ENCODE peak calls at places on chromosomes 12 and 14, in ten cellular contexts. G is PC-3; U is keratinocyte; A is neural crest cell; O is activated CD8-positive, alpha-beta T cell treated with anti-CD3 and anti-CD28 coated beads for 36 hours; T is lower leg skin; V is AG04450; P is Calu3; J is fibroblast of mammary gland; X is GM10248. M is an unnamed sample.

GRCh38 chr14:26872930-26873470 is 275.2 kb upstream of the NOVA1 start:
- DNase-seq in J (no peak), G (no peak), O (no peak), U (no peak), A (no peak), T (no peak), X (no peak), P (no peak), V (no peak), M (no peak)

GRCh38 chr14:23061995-23062394 is 4.7 kb upstream of the CDH24 start:
- DNase-seq in U (no peak), V (peak; percentile 86), P (peak; percentile 85), A (no peak), T (peak; percentile 74), O (no peak), G (peak; percentile 96), J (peak; percentile 94), X (no peak), M (no peak)

GRCh38 chr12:1435044-1435443 is 159.3 kb downstream of the FBXL14 start:
- DNase-seq in X (no peak), O (no peak), T (no peak), V (no peak), A (no peak), P (no peak), U (no peak), J (no peak), G (no peak), M (no peak)

GRCh38 chr12:124481257-124481750 is 86.1 kb downstream of the NCOR2 start:
- DNase-seq in V (no peak), J (no peak), T (no peak), U (no peak), P (no peak), A (no peak), O (no peak), X (no peak), G (peak; percentile 21), M (no peak)

GRCh38 chr12:104011265-104011664 is 38.7 kb downstream of the GLT8D2 start:
- DNase-seq in T (no peak), V (peak; percentile 74), U (no peak), P (peak; percentile 11), J (peak; percentile 95), O (no peak), A (no peak), G (peak; percentile 92), X (no peak), M (no peak)

GRCh38 chr12:54937929-54938328 is 46.6 kb downstream of the TESPA1 start:
- DNase-seq in A (no peak), U (no peak), T (no peak), V (no peak), J (no peak), P (no peak), G (no peak), O (no peak), X (no peak), M (no peak)

GRCh38 chr12:108594-108993 is 42.0 kb downstream of the IQSEC3 start:
- DNase-seq in V (no peak), U (no peak), X (no peak), P (peak; percentile 19), A (no peak), T (no peak), G (no peak), J (no peak), O (no peak), M (no peak)

GRCh38 chr14:104826858-104827172 is 25.9 kb downstream of the ZBTB42 start:
- DNase-seq in G (no peak), T (no peak), P (no peak), O (no peak), V (no peak), X (no peak), U (no peak), J (no peak), A (no peak), M (no peak)

GRCh38 chr12:63400746-63401145 is 249.7 kb upstream of the AVPR1A start:
- DNase-seq in J (no peak), P (peak; percentile 61), X (no peak), O (no peak), T (no peak), G (peak; percentile 86), A (no peak), V (no peak), U (no peak), M (no peak)

GRCh38 chr14:99576304-99576703 is 27.7 kb downstream of the CCDC85C start:
- DNase-seq in J (no peak), U (peak; percentile 36), P (no peak), X (no peak), G (peak; percentile 40), A (no peak), T (no peak), O (no peak), V (no peak), M (no peak)

GRCh38 chr14:60101801-60102200 is 10.1 kb downstream of the PCNX4 start:
- DNase-seq in T (no peak), J (peak; percentile 42), G (no peak), V (no peak), U (no peak), P (no peak), A (no peak), O (no peak), X (no peak), M (no peak)

GRCh38 chr12:128827724-128828123 is 4.0 kb upstream of the SLC15A4 start:
- DNase-seq in G (no peak), X (no peak), T (no peak), U (no peak), P (no peak), A (no peak), J (no peak), O (no peak), V (no peak), M (no peak)

GRCh38 chr12:27083861-27084271 is 1.5 kb upstream of the C12orf71 start:
- DNase-seq in V (peak; percentile 26), T (no peak), X (no peak), P (no peak), G (no peak), J (peak; percentile 59), A (peak; percentile 17), O (no peak), U (no peak), M (no peak)

GRCh38 chr14:105488781-105489606 is 2.1 kb upstream of the TEDC1 start:
- DNase-seq in O (peak; percentile 22), J (no peak), X (no peak), T (peak; percentile 42), U (no peak), A (no peak), V (no peak), G (no peak), P (no peak), M (no peak)

GRCh38 chr14:32244404-32244803 is 41.3 kb upstream of the RNU6-8 start:
- DNase-seq in U (no peak), O (no peak), J (no peak), X (no peak), A (no peak), T (no peak), P (no peak), G (peak; percentile 44), V (no peak), M (no peak)
- TF ChIP-seq CTCF in U (peak; percentile 3), O (no peak), J (peak; percentile 30), X (peak; percentile 28), A (no peak), T (no peak), P (no peak), G (peak; percentile 51), V (peak; percentile 14), M (no peak)

GRCh38 chr14:77058785-77059184 is 30.3 kb upstream of the IRF2BPL start:
- DNase-seq in T (no peak), O (no peak), U (no peak), G (no peak), P (no peak), X (no peak), J (no peak), A (no peak), V (no peak), M (no peak)

GRCh38 chr14:77058082-77058481 is 29.6 kb upstream of the IRF2BPL start:
- DNase-seq in G (no peak), V (no peak), A (no peak), O (no peak), T (no peak), J (no peak), U (no peak), P (no peak), X (no peak), M (no peak)

GRCh38 chr14:77062261-77062660 is 33.8 kb upstream of the IRF2BPL start:
- DNase-seq in J (no peak), A (no peak), X (no peak), O (no peak), G (no peak), U (no peak), P (no peak), V (no peak), T (no peak), M (no peak)

GRCh38 chr14:77061630-77062029 is 33.1 kb upstream of the IRF2BPL start:
- DNase-seq in O (no peak), G (no peak), T (no peak), V (no peak), X (no peak), P (no peak), A (no peak), J (no peak), U (no peak), M (no peak)

DNA sequence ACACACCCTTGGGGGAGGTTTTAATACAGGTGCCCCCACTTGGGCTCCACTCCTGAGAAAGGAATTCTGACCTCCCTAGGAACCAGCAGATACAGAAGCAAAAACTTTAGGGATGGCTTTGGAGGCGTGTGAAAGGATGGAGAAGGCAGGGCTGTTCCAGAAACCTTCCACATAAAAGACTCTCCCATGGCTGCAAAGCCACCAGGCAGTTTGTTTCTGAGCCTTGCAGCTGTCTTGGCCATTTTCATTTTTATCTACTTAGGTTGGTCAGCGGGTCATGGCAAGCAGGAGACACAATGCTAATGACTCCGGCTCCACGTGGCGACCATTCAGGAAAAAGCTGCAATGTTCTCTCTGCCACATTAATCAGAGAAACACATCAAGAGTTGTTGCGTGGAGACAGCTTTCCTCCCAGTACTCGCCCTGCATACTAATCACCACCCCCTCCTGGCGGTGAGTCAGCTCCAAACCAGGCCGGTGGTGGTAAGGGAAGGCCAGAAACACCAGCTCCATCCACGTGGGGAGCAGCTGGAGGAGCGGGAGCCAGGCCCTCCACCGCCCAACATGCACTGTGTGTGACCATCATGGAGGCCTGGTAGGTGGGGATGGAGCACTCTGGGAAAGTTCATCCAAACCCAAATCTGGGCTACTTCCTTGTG is 30.9 kb upstream of the IRF2BPL start:
- DNase-seq in J (peak; percentile 97), G (peak; percentile 95), V (no peak), T (no peak), U (no peak), A (peak; percentile 64), O (no peak), X (no peak), P (peak; percentile 80), M (no peak)
- TF ChIP-seq CTCF in J (peak; percentile 34), G (peak; percentile 68), V (peak; percentile 33), T (no peak), U (no peak), A (peak; percentile 60), O (no peak), X (peak; percentile 13), P (peak; percentile 34), M (no peak)

GRCh38 chr12:116955382-116956021 is 44.8 kb downstream of the FBXW8 start:
- DNase-seq in V (no peak), P (peak; percentile 72), A (no peak), U (peak; percentile 30), O (peak; percentile 13), X (no peak), T (peak; percentile 17), J (peak; percentile 53), G (peak; percentile 86), M (no peak)
- TF ChIP-seq CTCF in V (no peak), P (no peak), A (no peak), U (peak; percentile 62), O (no peak), X (peak; percentile 21), T (no peak), J (no peak), G (peak; percentile 88), M (no peak)

GRCh38 chr12:60415361-60415760 is 819.5 kb downstream of the SLC16A7 start:
- DNase-seq in P (no peak), U (no peak), J (peak; percentile 38), V (no peak), A (no peak), X (no peak), O (no peak), T (no peak), G (peak; percentile 45), M (no peak)
- TF ChIP-seq CTCF in P (no peak), U (no peak), J (no peak), V (no peak), A (no peak), X (no peak), O (no peak), T (no peak), G (no peak), M (no peak)

M was measured in activated B cell treated with CpG ODN at 0.5 μM for 24 hours.